ENCODE peak calls at places on chromosomes 2 and 18, in six cellular contexts. One of them, this sample, is unnamed.

GRCh38 chr18:33596178-33596854 is 18.3 kb downstream of the ASXL3 start:
- DNase-seq in left ventricle myocardium inferior: no peak
- DNase-seq in cardiac muscle cell: peak; percentile 14
- DNase-seq in AG04449: peak; percentile 0
- DNase-seq in Peyer's patch: no peak
- DNase-seq in right cardiac atrium: no peak
- DNase-seq in this sample: no peak

GRCh38 chr2:182672471-182673165 is 43.4 kb upstream of the DNAJC10 start:
- DNase-seq in left ventricle myocardium inferior: no peak
- DNase-seq in cardiac muscle cell: peak; percentile 83
- DNase-seq in AG04449: peak; percentile 10
- DNase-seq in Peyer's patch: no peak
- DNase-seq in right cardiac atrium: no peak
- DNase-seq in this sample: peak; percentile 19

GRCh38 chr2:217890445-217890844 is 112.3 kb downstream of the TNS1 start:
- DNase-seq in left ventricle myocardium inferior: peak; percentile 53
- DNase-seq in cardiac muscle cell: peak; percentile 94
- DNase-seq in AG04449: peak; percentile 61
- DNase-seq in Peyer's patch: no peak
- DNase-seq in right cardiac atrium: peak; percentile 65
- DNase-seq in this sample: no peak

GRCh38 chr18:77249583-77250500 is at the start of gene GALR1:
- DNase-seq in left ventricle myocardium inferior: no peak
- DNase-seq in cardiac muscle cell: no peak
- DNase-seq in AG04449: no peak
- DNase-seq in Peyer's patch: no peak
- DNase-seq in right cardiac atrium: no peak
- DNase-seq in this sample: no peak

GRCh38 chr18:41266616-41267015 is 688.4 kb upstream of the PIK3C3 start:
- DNase-seq in left ventricle myocardium inferior: no peak
- DNase-seq in cardiac muscle cell: peak; percentile 87
- DNase-seq in AG04449: peak; percentile 4
- DNase-seq in Peyer's patch: no peak
- DNase-seq in right cardiac atrium: no peak
- DNase-seq in this sample: no peak

GRCh38 chr2:239113164-239113563 is 265.3 kb downstream of the TWIST2 start:
- DNase-seq in left ventricle myocardium inferior: no peak
- DNase-seq in cardiac muscle cell: peak; percentile 68
- DNase-seq in AG04449: no peak
- DNase-seq in Peyer's patch: no peak
- DNase-seq in right cardiac atrium: peak; percentile 57
- DNase-seq in this sample: no peak

GRCh38 chr2:102141915-102142828 is at the start of gene IL1R1:
- DNase-seq in left ventricle myocardium inferior: peak; percentile 85
- DNase-seq in cardiac muscle cell: peak; percentile 81
- DNase-seq in AG04449: no peak
- DNase-seq in Peyer's patch: no peak
- DNase-seq in right cardiac atrium: peak; percentile 95
- DNase-seq in this sample: no peak

GRCh38 chr2:21657475-21657874 is 533.7 kb downstream of the TDRD15 start:
- DNase-seq in left ventricle myocardium inferior: no peak
- DNase-seq in cardiac muscle cell: no peak
- DNase-seq in AG04449: no peak
- DNase-seq in Peyer's patch: no peak
- DNase-seq in right cardiac atrium: no peak
- DNase-seq in this sample: no peak

GRCh38 chr2:85589982-85590791 is 5.4 kb upstream of the RNF181 start:
- DNase-seq in left ventricle myocardium inferior: no peak
- DNase-seq in cardiac muscle cell: peak; percentile 99
- DNase-seq in AG04449: peak; percentile 79
- DNase-seq in Peyer's patch: no peak
- DNase-seq in right cardiac atrium: peak; percentile 81
- DNase-seq in this sample: no peak

GRCh38 chr18:7558769-7559168 is 8.3 kb upstream of the PTPRM start:
- DNase-seq in left ventricle myocardium inferior: no peak
- DNase-seq in cardiac muscle cell: no peak
- DNase-seq in AG04449: no peak
- DNase-seq in Peyer's patch: no peak
- DNase-seq in right cardiac atrium: no peak
- DNase-seq in this sample: no peak

GRCh38 chr18:7562491-7562890 is 4.6 kb upstream of the PTPRM start:
- DNase-seq in left ventricle myocardium inferior: no peak
- DNase-seq in cardiac muscle cell: no peak
- DNase-seq in AG04449: no peak
- DNase-seq in Peyer's patch: no peak
- DNase-seq in right cardiac atrium: no peak
- DNase-seq in this sample: no peak

GRCh38 chr18:7561907-7562460 is 5.1 kb upstream of the PTPRM start:
- DNase-seq in left ventricle myocardium inferior: no peak
- DNase-seq in cardiac muscle cell: no peak
- DNase-seq in AG04449: no peak
- DNase-seq in Peyer's patch: no peak
- DNase-seq in right cardiac atrium: no peak
- DNase-seq in this sample: no peak

GRCh38 chr18:7557891-7558454 is 9.1 kb upstream of the PTPRM start:
- DNase-seq in left ventricle myocardium inferior: no peak
- DNase-seq in cardiac muscle cell: no peak
- DNase-seq in AG04449: no peak
- DNase-seq in Peyer's patch: no peak
- DNase-seq in right cardiac atrium: no peak
- DNase-seq in this sample: no peak

GRCh38 chr18:7559709-7560319 is 7.3 kb upstream of the PTPRM start:
- DNase-seq in left ventricle myocardium inferior: no peak
- DNase-seq in cardiac muscle cell: no peak
- DNase-seq in AG04449: no peak
- DNase-seq in Peyer's patch: no peak
- DNase-seq in right cardiac atrium: no peak
- DNase-seq in this sample: no peak
- H3K4me3 ChIP-seq in left ventricle myocardium inferior: no peak overlapping the region
- H3K4me3 ChIP-seq in cardiac muscle cell: no peak overlapping the region
- H3K4me3 ChIP-seq in AG04449: no peak overlapping the region
- H3K4me3 ChIP-seq in Peyer's patch: no peak overlapping the region
- H3K4me3 ChIP-seq in right cardiac atrium: no peak overlapping the region
- H3K4me3 ChIP-seq in this sample: no peak overlapping the region

GRCh38 chr2:29900971-29901633 is 20.3 kb downstream of the ALK start:
- DNase-seq in left ventricle myocardium inferior: no peak
- DNase-seq in cardiac muscle cell: no peak
- DNase-seq in AG04449: no peak
- DNase-seq in Peyer's patch: no peak
- DNase-seq in right cardiac atrium: no peak
- DNase-seq in this sample: no peak
- H3K4me3 ChIP-seq in left ventricle myocardium inferior: no peak overlapping the region
- H3K4me3 ChIP-seq in cardiac muscle cell: no peak overlapping the region
- H3K4me3 ChIP-seq in AG04449: no peak overlapping the region
- H3K4me3 ChIP-seq in Peyer's patch: no peak overlapping the region
- H3K4me3 ChIP-seq in right cardiac atrium: no peak overlapping the region
- H3K4me3 ChIP-seq in this sample: no peak overlapping the region

GRCh38 chr2:223052710-223053261 is 796 bp downstream of the KCNE4 start:
- DNase-seq in left ventricle myocardium inferior: no peak
- DNase-seq in cardiac muscle cell: no peak
- DNase-seq in AG04449: no peak
- DNase-seq in Peyer's patch: no peak
- DNase-seq in right cardiac atrium: peak; percentile 71
- DNase-seq in this sample: no peak
- H3K4me3 ChIP-seq in left ventricle myocardium inferior: peak overlapping the region; percentile 67
- H3K4me3 ChIP-seq in cardiac muscle cell: no peak overlapping the region
- H3K4me3 ChIP-seq in AG04449: peak overlapping the region; percentile 62
- H3K4me3 ChIP-seq in Peyer's patch: peak overlapping the region; percentile 45
- H3K4me3 ChIP-seq in right cardiac atrium: peak overlapping the region; percentile 42
- H3K4me3 ChIP-seq in this sample: peak overlapping the region; percentile 59

GRCh38 chr2:64283641-64284371 is 139.6 kb upstream of the PELI1 start:
- DNase-seq in left ventricle myocardium inferior: no peak
- DNase-seq in cardiac muscle cell: no peak
- DNase-seq in AG04449: no peak
- DNase-seq in Peyer's patch: peak; percentile 56
- DNase-seq in right cardiac atrium: no peak
- DNase-seq in this sample: no peak

GRCh38 chr2:64287321-64287720 is 143.1 kb upstream of the PELI1 start:
- DNase-seq in left ventricle myocardium inferior: no peak
- DNase-seq in cardiac muscle cell: no peak
- DNase-seq in AG04449: no peak
- DNase-seq in Peyer's patch: no peak
- DNase-seq in right cardiac atrium: no peak
- DNase-seq in this sample: no peak

GRCh38 chr2:64288321-64288931 is 144.2 kb upstream of the PELI1 start:
- DNase-seq in left ventricle myocardium inferior: no peak
- DNase-seq in cardiac muscle cell: peak; percentile 93
- DNase-seq in AG04449: no peak
- DNase-seq in Peyer's patch: no peak
- DNase-seq in right cardiac atrium: no peak
- DNase-seq in this sample: peak; percentile 95

GRCh38 chr2:64284751-64285150 is 140.5 kb upstream of the PELI1 start:
- DNase-seq in left ventricle myocardium inferior: no peak
- DNase-seq in cardiac muscle cell: no peak
- DNase-seq in AG04449: no peak
- DNase-seq in Peyer's patch: no peak
- DNase-seq in right cardiac atrium: no peak
- DNase-seq in this sample: no peak

DNA sequence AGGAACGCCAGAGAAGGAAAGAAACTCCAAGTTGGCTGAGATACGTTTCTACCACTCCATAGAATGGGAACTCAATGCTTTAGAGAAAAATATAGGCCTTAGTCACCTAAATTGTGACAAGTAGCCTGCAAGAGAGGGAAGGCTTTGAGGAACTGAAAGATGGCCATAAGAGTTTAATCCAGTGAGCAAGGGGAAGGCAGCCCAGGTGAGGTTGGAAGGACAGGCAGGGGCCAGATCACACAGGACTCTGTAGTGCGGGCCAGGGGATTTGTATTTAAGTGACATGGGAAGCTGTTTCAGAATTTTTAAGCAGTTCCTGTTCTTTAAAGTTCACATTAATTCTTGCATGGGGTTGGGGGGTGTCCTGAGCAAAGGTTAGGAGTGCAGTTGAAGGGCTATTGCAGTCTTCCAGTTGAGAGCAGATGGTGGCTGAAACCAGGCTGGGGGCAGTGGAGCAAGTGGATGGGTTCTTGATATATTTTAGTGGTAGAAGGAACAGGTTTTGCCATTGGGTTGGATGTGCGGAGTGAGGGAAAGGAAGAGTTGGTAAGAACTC is 138.9 kb upstream of the PELI1 start:
- DNase-seq in left ventricle myocardium inferior: no peak
- DNase-seq in cardiac muscle cell: no peak
- DNase-seq in AG04449: no peak
- DNase-seq in Peyer's patch: no peak
- DNase-seq in right cardiac atrium: no peak
- DNase-seq in this sample: no peak
- H3K4me3 ChIP-seq in left ventricle myocardium inferior: no peak overlapping the region
- H3K4me3 ChIP-seq in cardiac muscle cell: no peak overlapping the region
- H3K4me3 ChIP-seq in AG04449: no peak overlapping the region
- H3K4me3 ChIP-seq in Peyer's patch: no peak overlapping the region
- H3K4me3 ChIP-seq in right cardiac atrium: no peak overlapping the region
- H3K4me3 ChIP-seq in this sample: no peak overlapping the region

GRCh38 chr2:203330434-203330833 is 2.2 kb downstream of the ABI2 start:
- DNase-seq in left ventricle myocardium inferior: no peak
- DNase-seq in cardiac muscle cell: peak; percentile 71
- DNase-seq in AG04449: peak; percentile 38
- DNase-seq in Peyer's patch: no peak
- DNase-seq in right cardiac atrium: no peak
- DNase-seq in this sample: no peak
- H3K4me3 ChIP-seq in left ventricle myocardium inferior: peak overlapping the region; percentile 95
- H3K4me3 ChIP-seq in cardiac muscle cell: no peak overlapping the region
- H3K4me3 ChIP-seq in AG04449: no peak overlapping the region
- H3K4me3 ChIP-seq in Peyer's patch: no peak overlapping the region
- H3K4me3 ChIP-seq in right cardiac atrium: peak overlapping the region; percentile 28
- H3K4me3 ChIP-seq in this sample: peak overlapping the region; percentile 66

GRCh38 chr18:13613099-13613498 is 113.3 kb downstream of the FAM210A start:
- DNase-seq in left ventricle myocardium inferior: no peak
- DNase-seq in cardiac muscle cell: no peak
- DNase-seq in AG04449: no peak
- DNase-seq in Peyer's patch: no peak
- DNase-seq in right cardiac atrium: no peak
- DNase-seq in this sample: no peak
- H3K4me3 ChIP-seq in left ventricle myocardium inferior: no peak overlapping the region
- H3K4me3 ChIP-seq in cardiac muscle cell: no peak overlapping the region
- H3K4me3 ChIP-seq in AG04449: no peak overlapping the region
- H3K4me3 ChIP-seq in Peyer's patch: peak overlapping the region; percentile 44
- H3K4me3 ChIP-seq in right cardiac atrium: no peak overlapping the region
- H3K4me3 ChIP-seq in this sample: no peak overlapping the region

DNA sequence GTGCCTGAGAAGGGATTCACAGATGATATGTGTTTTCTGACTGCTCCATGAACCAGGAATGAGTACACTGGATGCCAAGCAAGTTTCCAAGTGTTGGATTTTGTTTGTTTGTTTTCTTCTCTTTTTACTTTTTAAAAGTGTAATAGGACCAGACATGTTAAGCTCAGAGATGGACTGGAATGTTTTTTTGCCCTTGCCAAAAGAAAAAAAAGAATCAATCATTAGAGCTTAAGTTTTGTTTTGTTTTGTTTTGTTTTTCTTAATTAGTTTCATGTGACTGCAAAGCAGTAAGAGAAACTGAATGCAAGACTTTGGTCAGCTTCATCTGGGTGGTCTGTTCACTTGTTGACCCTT is 42.5 kb upstream of the SLC1A4 start:
- DNase-seq in left ventricle myocardium inferior: no peak
- DNase-seq in cardiac muscle cell: no peak
- DNase-seq in AG04449: no peak
- DNase-seq in Peyer's patch: no peak
- DNase-seq in right cardiac atrium: no peak
- DNase-seq in this sample: peak; percentile 15
- H3K4me3 ChIP-seq in left ventricle myocardium inferior: no peak overlapping the region
- H3K4me3 ChIP-seq in cardiac muscle cell: no peak overlapping the region
- H3K4me3 ChIP-seq in AG04449: no peak overlapping the region
- H3K4me3 ChIP-seq in Peyer's patch: no peak overlapping the region
- H3K4me3 ChIP-seq in right cardiac atrium: no peak overlapping the region
- H3K4me3 ChIP-seq in this sample: no peak overlapping the region

This sample was measured in HFF-Myc.